ENCODE peak calls at places on chromosomes 16 and 17, in five cellular contexts. One of them, this sample, is unnamed.

GRCh38 chr17:81437221-81437651 is 42.0 kb downstream of the BAHCC1 start:
- DNase-seq in Panc1: no peak
- DNase-seq in lower leg skin: no peak
- DNase-seq in tibial nerve: no peak
- DNase-seq in fibroblast of pulmonary artery: no peak
- DNase-seq in this sample: no peak

GRCh38 chr17:68172461-68172954 is 75.3 kb upstream of the AMZ2 start:
- DNase-seq in Panc1: peak
- DNase-seq in tibial nerve: peak
- DNase-seq in lower leg skin: peak
- DNase-seq in fibroblast of pulmonary artery: peak
- DNase-seq in this sample: peak

GRCh38 chr17:73710095-73710592 is 65.9 kb upstream of the SDK2 start:
- DNase-seq in tibial nerve: peak
- DNase-seq in Panc1: peak
- DNase-seq in lower leg skin: peak
- DNase-seq in fibroblast of pulmonary artery: peak
- DNase-seq in this sample: peak

GRCh38 chr17:78661092-78661770 is 84.0 kb upstream of the DNAH17 start:
- DNase-seq in Panc1: no peak
- DNase-seq in fibroblast of pulmonary artery: no peak
- DNase-seq in lower leg skin: no peak
- DNase-seq in tibial nerve: no peak
- DNase-seq in this sample: no peak

GRCh38 chr16:57998484-57998883 is 2.0 kb downstream of the ZNF319 start:
- DNase-seq in tibial nerve: no peak
- DNase-seq in fibroblast of pulmonary artery: peak
- DNase-seq in lower leg skin: no peak
- DNase-seq in Panc1: no peak
- DNase-seq in this sample: no peak

GRCh38 chr16:68936729-68937631 is 93.6 kb downstream of the TANGO6 start:
- DNase-seq in tibial nerve: no peak
- DNase-seq in Panc1: no peak
- DNase-seq in fibroblast of pulmonary artery: peak
- DNase-seq in lower leg skin: peak
- DNase-seq in this sample: no peak

GRCh38 chr16:1932050-1933028 is 10.7 kb downstream of the MSRB1 start:
- DNase-seq in tibial nerve: no peak
- DNase-seq in fibroblast of pulmonary artery: peak
- DNase-seq in lower leg skin: no peak
- DNase-seq in Panc1: no peak
- DNase-seq in this sample: no peak

GRCh38 chr17:78940708-78941107 is 15.5 kb upstream of the TIMP2 start:
- DNase-seq in tibial nerve: no peak
- DNase-seq in fibroblast of pulmonary artery: peak
- DNase-seq in Panc1: no peak
- DNase-seq in lower leg skin: no peak
- DNase-seq in this sample: no peak

GRCh38 chr16:89476811-89477261 is 13.5 kb downstream of the ANKRD11 start:
- DNase-seq in fibroblast of pulmonary artery: no peak
- DNase-seq in tibial nerve: no peak
- DNase-seq in Panc1: no peak
- DNase-seq in lower leg skin: no peak
- DNase-seq in this sample: no peak

GRCh38 chr16:70767377-70768204 is 33.4 kb downstream of the VAC14 start:
- DNase-seq in lower leg skin: no peak
- DNase-seq in Panc1: no peak
- DNase-seq in tibial nerve: no peak
- DNase-seq in fibroblast of pulmonary artery: no peak
- DNase-seq in this sample: no peak

GRCh38 chr17:75250009-75250471 is 11.4 kb downstream of the GGA3 start:
- DNase-seq in lower leg skin: no peak
- DNase-seq in Panc1: no peak
- DNase-seq in fibroblast of pulmonary artery: peak
- DNase-seq in tibial nerve: no peak
- DNase-seq in this sample: peak

GRCh38 chr16:84459941-84460405 is 44.5 kb downstream of the MEAK7 start:
- DNase-seq in fibroblast of pulmonary artery: no peak
- DNase-seq in tibial nerve: no peak
- DNase-seq in Panc1: no peak
- DNase-seq in lower leg skin: no peak
- DNase-seq in this sample: no peak

GRCh38 chr17:6555331-6556120 is 829 bp downstream of the PITPNM3 start:
- DNase-seq in fibroblast of pulmonary artery: no peak
- DNase-seq in tibial nerve: no peak
- DNase-seq in Panc1: no peak
- DNase-seq in lower leg skin: no peak
- DNase-seq in this sample: no peak

GRCh38 chr16:10964039-10964890 is 19.9 kb downstream of the CLEC16A start:
- DNase-seq in tibial nerve: peak
- DNase-seq in Panc1: no peak
- DNase-seq in lower leg skin: peak
- DNase-seq in fibroblast of pulmonary artery: peak
- DNase-seq in this sample: peak

GRCh38 chr16:49763826-49764225 is 92.1 kb downstream of the ZNF423 start:
- DNase-seq in tibial nerve: no peak
- DNase-seq in Panc1: no peak
- DNase-seq in lower leg skin: no peak
- DNase-seq in fibroblast of pulmonary artery: peak
- DNase-seq in this sample: no peak

GRCh38 chr17:78242024-78242742 is 10.8 kb downstream of the TMEM235 start:
- DNase-seq in Panc1: no peak
- DNase-seq in fibroblast of pulmonary artery: no peak
- DNase-seq in tibial nerve: no peak
- DNase-seq in lower leg skin: no peak
- DNase-seq in this sample: no peak

GRCh38 chr16:15464401-15465186 is 30.2 kb downstream of the BMERB1 start:
- DNase-seq in Panc1: no peak
- DNase-seq in fibroblast of pulmonary artery: no peak
- DNase-seq in lower leg skin: no peak
- DNase-seq in tibial nerve: no peak
- DNase-seq in this sample: no peak

GRCh38 chr17:15262291-15263205 is 2.6 kb downstream of the PMP22 start:
- DNase-seq in tibial nerve: peak
- DNase-seq in lower leg skin: peak
- DNase-seq in fibroblast of pulmonary artery: peak
- DNase-seq in Panc1: peak
- DNase-seq in this sample: peak

GRCh38 chr17:32659419-32659842 is 172.6 kb downstream of the CDK5R1 start:
- DNase-seq in fibroblast of pulmonary artery: peak
- DNase-seq in tibial nerve: peak
- DNase-seq in lower leg skin: peak
- DNase-seq in Panc1: peak
- DNase-seq in this sample: peak

GRCh38 chr16:54447606-54448440 is 161.2 kb upstream of the IRX3 start:
- DNase-seq in fibroblast of pulmonary artery: peak
- DNase-seq in tibial nerve: no peak
- DNase-seq in Panc1: peak
- DNase-seq in lower leg skin: peak
- DNase-seq in this sample: no peak

GRCh38 chr16:72986011-72986410 is 61.9 kb downstream of the ZFHX3 start:
- DNase-seq in lower leg skin: peak
- DNase-seq in tibial nerve: peak
- DNase-seq in Panc1: no peak
- DNase-seq in fibroblast of pulmonary artery: peak
- DNase-seq in this sample: peak

GRCh38 chr16:11949527-11949926 is 7.7 kb upstream of the NPIPB2 start:
- DNase-seq in lower leg skin: peak
- DNase-seq in tibial nerve: peak
- DNase-seq in Panc1: peak
- DNase-seq in fibroblast of pulmonary artery: peak
- DNase-seq in this sample: no peak

GRCh38 chr17:77692571-77693161 is 265.8 kb upstream of the TNRC6C start:
- DNase-seq in tibial nerve: no peak
- DNase-seq in fibroblast of pulmonary artery: no peak
- DNase-seq in lower leg skin: no peak
- DNase-seq in Panc1: no peak
- DNase-seq in this sample: no peak

GRCh38 chr16:578870-579405 is 9.2 kb downstream of the PIGQ start:
- DNase-seq in tibial nerve: peak
- DNase-seq in lower leg skin: no peak
- DNase-seq in Panc1: peak
- DNase-seq in fibroblast of pulmonary artery: peak
- DNase-seq in this sample: peak

GRCh38 chr17:4800462-4801185 is 1.5 kb downstream of the C17orf114 start:
- DNase-seq in lower leg skin: no peak
- DNase-seq in tibial nerve: no peak
- DNase-seq in fibroblast of pulmonary artery: no peak
- DNase-seq in Panc1: no peak
- DNase-seq in this sample: no peak

GRCh38 chr17:70636517-70637133 is 467.3 kb downstream of the KCNJ2 start:
- DNase-seq in tibial nerve: peak
- DNase-seq in lower leg skin: no peak
- DNase-seq in fibroblast of pulmonary artery: peak
- DNase-seq in Panc1: peak
- DNase-seq in this sample: no peak

GRCh38 chr16:58537124-58537906 is 22.0 kb downstream of the SETD6 start:
- DNase-seq in tibial nerve: no peak
- DNase-seq in Panc1: no peak
- DNase-seq in fibroblast of pulmonary artery: no peak
- DNase-seq in lower leg skin: no peak
- DNase-seq in this sample: no peak

GRCh38 chr17:61294777-61295176 is 104.9 kb upstream of the TBX2 start:
- DNase-seq in fibroblast of pulmonary artery: peak
- DNase-seq in tibial nerve: no peak
- DNase-seq in Panc1: no peak
- DNase-seq in lower leg skin: no peak
- DNase-seq in this sample: no peak

GRCh38 chr16:84795338-84796053 is 24.3 kb upstream of the CRISPLD2 start:
- DNase-seq in tibial nerve: peak
- DNase-seq in Panc1: no peak
- DNase-seq in fibroblast of pulmonary artery: peak
- DNase-seq in lower leg skin: peak
- DNase-seq in this sample: peak

GRCh38 chr17:29048440-29049360 is 5.8 kb downstream of the PIPOX start:
- DNase-seq in Panc1: no peak
- DNase-seq in tibial nerve: no peak
- DNase-seq in lower leg skin: no peak
- DNase-seq in fibroblast of pulmonary artery: no peak
- DNase-seq in this sample: no peak

GRCh38 chr17:29051731-29052130 is 8.8 kb downstream of the PIPOX start:
- DNase-seq in fibroblast of pulmonary artery: no peak
- DNase-seq in tibial nerve: no peak
- DNase-seq in lower leg skin: no peak
- DNase-seq in Panc1: no peak
- DNase-seq in this sample: no peak

GRCh38 chr17:29050176-29050575 is 7.2 kb downstream of the PIPOX start:
- DNase-seq in fibroblast of pulmonary artery: no peak
- DNase-seq in Panc1: no peak
- DNase-seq in tibial nerve: no peak
- DNase-seq in lower leg skin: no peak
- DNase-seq in this sample: no peak

GRCh38 chr17:29051194-29051593 is 8.3 kb downstream of the PIPOX start:
- DNase-seq in Panc1: no peak
- DNase-seq in lower leg skin: no peak
- DNase-seq in tibial nerve: no peak
- DNase-seq in fibroblast of pulmonary artery: no peak
- DNase-seq in this sample: no peak

GRCh38 chr17:29049541-29050150 is 6.7 kb downstream of the PIPOX start:
- DNase-seq in Panc1: no peak
- DNase-seq in lower leg skin: no peak
- DNase-seq in fibroblast of pulmonary artery: peak
- DNase-seq in tibial nerve: no peak
- DNase-seq in this sample: no peak
- H3K4me3 ChIP-seq in Panc1: no peak
- H3K4me3 ChIP-seq in lower leg skin: no peak
- H3K4me3 ChIP-seq in fibroblast of pulmonary artery: no peak
- H3K4me3 ChIP-seq in tibial nerve: no peak
- H3K4me3 ChIP-seq in this sample: no peak

DNA sequence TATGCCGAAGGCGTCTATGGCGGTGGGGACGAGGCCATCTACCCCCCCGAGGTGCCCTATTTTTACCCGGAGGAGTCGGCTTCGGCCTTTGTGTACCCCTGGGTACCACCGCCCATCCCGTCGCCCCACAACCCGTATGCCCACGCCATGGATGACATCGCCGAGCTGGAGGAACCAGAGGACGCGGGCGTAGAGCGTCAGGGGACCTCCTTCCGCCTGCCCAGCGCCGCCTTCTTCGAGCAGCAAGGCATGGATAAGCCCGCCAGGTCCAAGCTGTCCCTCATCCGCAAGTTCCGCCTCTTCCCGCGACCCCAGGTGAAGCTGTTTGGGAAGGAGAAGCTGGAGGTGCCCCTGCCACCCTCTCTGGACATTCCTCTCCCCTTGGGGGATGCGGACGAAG is 11.4 kb downstream of the MYO15A start:
- DNase-seq in fibroblast of pulmonary artery: no peak
- DNase-seq in Panc1: no peak
- DNase-seq in lower leg skin: no peak
- DNase-seq in tibial nerve: no peak
- DNase-seq in this sample: no peak
- H3K4me3 ChIP-seq in fibroblast of pulmonary artery: no peak
- H3K4me3 ChIP-seq in Panc1: no peak
- H3K4me3 ChIP-seq in lower leg skin: no peak
- H3K4me3 ChIP-seq in tibial nerve: no peak
- H3K4me3 ChIP-seq in this sample: no peak

GRCh38 chr17:50372708-50373556 is at the start of the genes EME1 and MRPL27:
- DNase-seq in lower leg skin: peak
- DNase-seq in fibroblast of pulmonary artery: peak
- DNase-seq in Panc1: peak
- DNase-seq in tibial nerve: peak
- DNase-seq in this sample: peak

GRCh38 chr17:50371526-50371925 is 1.5 kb downstream of the MRPL27 start:
- DNase-seq in lower leg skin: no peak
- DNase-seq in fibroblast of pulmonary artery: no peak
- DNase-seq in Panc1: no peak
- DNase-seq in tibial nerve: no peak
- DNase-seq in this sample: no peak

GRCh38 chr17:50375858-50376538 is 3.0 kb downstream of the EME1 start:
- DNase-seq in tibial nerve: no peak
- DNase-seq in fibroblast of pulmonary artery: no peak
- DNase-seq in Panc1: no peak
- DNase-seq in lower leg skin: no peak
- DNase-seq in this sample: no peak

GRCh38 chr17:50372222-50372621 is 762 bp downstream of the MRPL27 start:
- DNase-seq in Panc1: no peak
- DNase-seq in lower leg skin: no peak
- DNase-seq in fibroblast of pulmonary artery: no peak
- DNase-seq in tibial nerve: no peak
- DNase-seq in this sample: no peak

DNA sequence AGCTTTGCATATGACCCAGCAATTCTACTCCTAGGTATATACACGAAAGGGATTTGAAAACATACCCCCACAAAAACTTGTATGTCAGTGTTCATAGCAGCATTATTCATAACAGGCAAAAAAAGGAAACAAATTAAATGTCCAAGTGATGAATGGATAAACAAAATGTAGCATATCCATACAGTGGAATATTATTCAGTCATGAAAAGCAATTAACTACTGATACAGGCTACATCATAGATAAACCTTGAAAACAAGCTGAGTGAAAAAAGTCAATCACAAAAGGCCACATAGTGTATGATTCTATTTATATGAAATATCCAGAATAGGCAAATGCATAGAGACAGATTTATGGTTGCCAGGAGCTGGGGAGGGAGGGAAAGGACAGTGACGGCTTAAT is 676 bp downstream of the EME1 start:
- DNase-seq in fibroblast of pulmonary artery: no peak
- DNase-seq in lower leg skin: no peak
- DNase-seq in tibial nerve: no peak
- DNase-seq in Panc1: no peak
- DNase-seq in this sample: no peak
- H3K4me3 ChIP-seq in fibroblast of pulmonary artery: peak
- H3K4me3 ChIP-seq in lower leg skin: no peak
- H3K4me3 ChIP-seq in tibial nerve: peak
- H3K4me3 ChIP-seq in Panc1: peak
- H3K4me3 ChIP-seq in this sample: no peak

GRCh38 chr16:3036726-3037315 is at the start of gene BICDL2:
- DNase-seq in tibial nerve: no peak
- DNase-seq in lower leg skin: no peak
- DNase-seq in fibroblast of pulmonary artery: no peak
- DNase-seq in Panc1: no peak
- DNase-seq in this sample: no peak
- H3K4me3 ChIP-seq in tibial nerve: peak
- H3K4me3 ChIP-seq in lower leg skin: no peak
- H3K4me3 ChIP-seq in fibroblast of pulmonary artery: no peak
- H3K4me3 ChIP-seq in Panc1: no peak
- H3K4me3 ChIP-seq in this sample: no peak